ENCODE peak calls at places on chromosome 15, in five cellular contexts. W is stomach, O is heart right ventricle, G is heart left ventricle, D is left ventricle myocardium inferior. J is an unnamed sample. For H3K4me1, the result is how much of the 10 kb centered on the place peaks cover.

GRCh38 chr15:99343836-99344551 is 92.7 kb downstream of the LRRC28 start:
- DNase-seq in W (no peak), O (peak), G (peak), D (peak), J (no peak)

GRCh38 chr15:78873796-78874761 is 1.4 kb downstream of the MORF4L1 start:
- DNase-seq in W (no peak), O (peak), G (no peak), D (no peak), J (no peak)

GRCh38 chr15:68820205-68820588 is 498 bp downstream of the ANP32A start:
- DNase-seq in W (peak), O (peak), G (peak), D (peak), J (peak)

GRCh38 chr15:101264911-101265641 is 12.2 kb downstream of the SELENOS start:
- DNase-seq in W (no peak), O (no peak), G (no peak), D (no peak), J (no peak)

GRCh38 chr15:57923311-57923710 is 142.2 kb downstream of the ALDH1A2 start:
- DNase-seq in W (peak), O (no peak), G (peak), D (no peak), J (no peak)

GRCh38 chr15:99958426-99959097 is 225.3 kb upstream of the LYSMD4 start:
- DNase-seq in W (no peak), O (no peak), G (no peak), D (no peak), J (no peak)

GRCh38 chr15:88908123-88908522 is 5.1 kb downstream of the MFGE8 start:
- DNase-seq in W (no peak), O (no peak), G (no peak), D (no peak), J (no peak)

GRCh38 chr15:31235298-31236183 is 91.1 kb upstream of the KLF13 start:
- DNase-seq in W (peak), O (peak), G (peak), D (peak), J (no peak)

GRCh38 chr15:59251001-59251845 is 44.6 kb downstream of the LDHAL6B start:
- DNase-seq in W (no peak), O (no peak), G (no peak), D (no peak), J (no peak)

GRCh38 chr15:76337047-76337738 is 620 bp downstream of the ISL2 start:
- DNase-seq in W (no peak), O (no peak), G (no peak), D (no peak), J (no peak)

GRCh38 chr15:84887928-84888327 is 3.5 kb downstream of the SLC28A1 start:
- DNase-seq in W (no peak), O (no peak), G (no peak), D (no peak), J (no peak)

GRCh38 chr15:48682949-48683651 is 37.6 kb upstream of the FBN1 start:
- DNase-seq in W (peak), O (peak), G (no peak), D (peak), J (peak)

GRCh38 chr15:73650387-73651126 is 17.4 kb upstream of the NPTN start:
- DNase-seq in W (no peak), O (no peak), G (no peak), D (no peak), J (no peak)

GRCh38 chr15:74202461-74203401 is at the start of gene STRA6:
- DNase-seq in W (no peak), O (no peak), G (no peak), D (no peak), J (no peak)

GRCh38 chr15:70324001-70324974 is 226.6 kb upstream of the TLE3 start:
- DNase-seq in W (peak), O (no peak), G (no peak), D (no peak), J (no peak)

GRCh38 chr15:68652141-68652540 is 73.3 kb downstream of the CORO2B start:
- DNase-seq in W (no peak), O (peak), G (peak), D (peak), J (no peak)

GRCh38 chr15:70569139-70569717 is 194.1 kb downstream of the UACA start:
- DNase-seq in W (peak), O (no peak), G (peak), D (no peak), J (no peak)

GRCh38 chr15:89401636-89402252 is 67.1 kb upstream of the POLG start:
- DNase-seq in W (no peak), O (no peak), G (no peak), D (no peak), J (no peak)

GRCh38 chr15:75348034-75348562 is 1.3 kb downstream of the NEIL1 start:
- DNase-seq in W (no peak), O (no peak), G (no peak), D (no peak), J (no peak)

GRCh38 chr15:67781907-67782559 is 43.3 kb upstream of the SKOR1 start:
- DNase-seq in W (no peak), O (no peak), G (no peak), D (no peak), J (no peak)

GRCh38 chr15:73781038-73781925 is 28.1 kb upstream of the INSYN1 start:
- DNase-seq in W (no peak), O (no peak), G (no peak), D (no peak), J (no peak)

GRCh38 chr15:100191161-100191560 is 150.6 kb downstream of the ADAMTS17 start:
- DNase-seq in W (no peak), O (no peak), G (no peak), D (no peak), J (no peak)

GRCh38 chr15:50353251-50353998 is 1.6 kb downstream of the GABPB1 start:
- DNase-seq in W (no peak), O (no peak), G (no peak), D (no peak), J (no peak)

GRCh38 chr15:63938486-63939061 is 104.8 kb upstream of the HERC1 start:
- DNase-seq in W (no peak), O (no peak), G (no peak), D (no peak), J (no peak)

GRCh38 chr15:70715840-70716510 is 47.4 kb downstream of the UACA start:
- DNase-seq in W (no peak), O (no peak), G (no peak), D (no peak), J (no peak)

GRCh38 chr15:41853191-41853590 is 14.5 kb downstream of the PLA2G4B start:
- DNase-seq in W (no peak), O (no peak), G (no peak), D (no peak), J (no peak)

GRCh38 chr15:86743283-86743903 is 663.7 kb downstream of the AGBL1 start:
- DNase-seq in W (peak), O (peak), G (no peak), D (peak), J (no peak)

GRCh38 chr15:23422099-23422945 is 24.7 kb downstream of the GOLGA6L2 start:
- DNase-seq in W (no peak), O (no peak), G (no peak), D (no peak), J (no peak)

GRCh38 chr15:23411841-23412240 is 35.2 kb downstream of the GOLGA6L2 start:
- DNase-seq in W (no peak), O (no peak), G (no peak), D (no peak), J (no peak)

GRCh38 chr15:23415321-23415865 is 31.6 kb downstream of the GOLGA6L2 start:
- DNase-seq in W (no peak), O (no peak), G (no peak), D (no peak), J (no peak)

GRCh38 chr15:23420806-23421575 is 26.1 kb downstream of the GOLGA6L2 start:
- DNase-seq in W (no peak), O (no peak), G (no peak), D (no peak), J (no peak)

GRCh38 chr15:23416349-23417276 is 30.4 kb downstream of the GOLGA6L2 start:
- DNase-seq in W (no peak), O (no peak), G (no peak), D (no peak), J (no peak)
- H3K4me1 ChIP-seq in W (under half), O (under half), G (under half), D (under half), J (under half)

DNA sequence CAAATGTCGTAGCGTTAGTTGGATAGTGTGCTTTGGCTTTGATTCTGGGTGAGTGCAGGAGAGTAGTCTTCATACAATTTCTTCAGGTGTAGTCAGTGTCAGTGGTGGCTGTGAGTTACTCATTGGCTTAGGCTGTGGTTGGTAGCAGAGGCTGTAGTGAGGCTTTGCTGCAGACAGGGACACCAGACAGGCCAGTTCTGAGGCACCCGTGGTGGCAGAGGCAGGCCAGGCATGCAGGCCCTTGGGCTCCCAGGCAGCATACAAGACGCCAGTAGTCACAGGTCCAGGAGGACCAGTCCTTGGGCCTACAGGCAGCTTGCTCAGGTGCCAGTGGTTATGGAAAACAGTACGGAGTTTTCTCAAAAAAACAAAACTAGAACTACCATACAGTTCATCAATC is 61.3 kb downstream of the DMXL2 start:
- DNase-seq in W (no peak), O (no peak), G (no peak), D (no peak), J (no peak)
- TF ChIP-seq CTCF in W (no peak), O (no peak), G (no peak), D (no peak), J (no peak)

DNA sequence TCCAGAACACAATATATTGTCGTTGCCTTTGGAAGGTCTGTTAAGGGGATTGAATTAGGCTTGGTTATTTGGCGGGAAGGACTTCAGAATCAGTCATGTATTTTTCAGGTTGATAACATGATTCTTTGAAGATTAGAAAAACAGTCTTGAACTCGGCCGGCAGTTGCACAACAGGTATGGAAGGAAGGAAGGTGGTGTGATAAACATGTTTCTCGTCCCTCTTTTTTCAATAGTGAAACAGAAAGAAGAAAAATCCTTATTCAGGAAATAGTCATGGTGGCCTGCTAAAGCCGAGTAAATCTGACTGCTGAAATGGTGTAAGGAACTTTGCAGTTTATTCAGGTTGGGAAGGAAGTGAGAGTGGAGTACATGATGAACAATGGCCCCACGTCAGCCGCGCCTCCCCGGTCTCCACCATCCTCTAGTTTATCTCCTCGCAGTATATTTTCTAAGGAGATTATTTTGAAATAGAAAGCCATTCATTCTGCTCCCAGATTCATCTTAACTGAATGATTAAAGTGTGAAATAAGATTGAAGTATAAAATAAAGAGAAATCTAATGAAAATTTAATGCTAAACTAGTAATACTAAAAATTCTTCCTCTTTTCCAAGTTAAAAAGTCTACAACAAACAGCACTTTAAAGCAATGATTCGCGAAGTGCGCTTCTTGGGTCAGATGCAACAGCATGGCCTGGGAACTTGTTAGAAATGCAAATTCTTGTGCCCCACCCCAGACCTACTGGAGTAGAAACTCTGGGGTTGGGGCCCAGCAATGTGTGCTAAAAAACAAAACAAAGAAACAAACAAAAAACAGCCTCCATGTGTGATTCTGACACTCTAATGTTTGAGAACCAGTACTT is 6.5 kb downstream of the RASGRP1 start:
- DNase-seq in W (no peak), O (no peak), G (no peak), D (no peak), J (no peak)
- H3K4me1 ChIP-seq in W (under half), O (under half), G (under half), D (under half), J (under half)

GRCh38 chr15:66046751-66047150 is 177.5 kb downstream of the RAB11A start:
- DNase-seq in W (no peak), O (no peak), G (no peak), D (no peak), J (no peak)
- TF ChIP-seq CTCF in W (no peak), O (no peak), G (no peak), D (no peak), J (no peak)